ENCODE peak calls at places on chromosomes 16 and 17, in seven cellular contexts. Y is dorsolateral prefrontal cortex; V is M059J; X is T-helper 9 cell; C is stimulated activated CD8-positive, alpha-beta memory T cell treated with anti-CD3 and anti-CD28 coated beads, Interleukin-4, amount 100 ng/mL, for 4 hours; F is naive thymus-derived CD4-positive, alpha-beta T cell; B is neural crest cell. K is an unnamed sample.

GRCh38 chr16:14132696-14133048 is 61.6 kb downstream of the MRTFB start:
- DNase-seq in C (no peak), V (no peak), X (no peak), Y (no peak), B (no peak), F (no peak), K (peak; percentile 32)

GRCh38 chr16:3865241-3865640 is 15.3 kb downstream of the CREBBP start:
- DNase-seq in B (no peak), V (no peak), F (no peak), X (no peak), Y (no peak), C (no peak), K (no peak)

GRCh38 chr17:75795820-75796607 is 11.4 kb downstream of the UNK start:
- DNase-seq in V (no peak), C (no peak), F (no peak), B (no peak), Y (no peak), X (no peak), K (no peak)

GRCh38 chr17:66737524-66737923 is 97.4 kb upstream of the CACNG5 start:
- DNase-seq in X (no peak), C (no peak), V (no peak), F (no peak), B (peak; percentile 37), Y (peak; percentile 59), K (peak; percentile 88)

GRCh38 chr17:59154335-59154720 is 658 bp downstream of the SKA2 start:
- DNase-seq in Y (no peak), B (peak; percentile 37), F (no peak), C (no peak), V (peak; percentile 70), X (peak; percentile 5), K (peak; percentile 30)

GRCh38 chr17:82458130-82458884 is at the start of gene NARF:
- DNase-seq in X (peak; percentile 92), F (peak; percentile 89), Y (peak; percentile 98), V (peak; percentile 98), B (peak; percentile 91), C (peak; percentile 88), K (peak; percentile 98)

GRCh38 chr17:36500745-36501225 is 14.3 kb downstream of the ZNHIT3 start:
- DNase-seq in F (no peak), Y (no peak), B (no peak), X (no peak), V (no peak), C (no peak), K (peak; percentile 11)

GRCh38 chr17:50218771-50219315 is 17.4 kb upstream of the COL1A1 start:
- DNase-seq in X (no peak), F (no peak), Y (no peak), V (peak; percentile 96), C (no peak), B (no peak), K (peak; percentile 45)

GRCh38 chr17:80219013-80219776 is 938 bp downstream of the SGSH start:
- DNase-seq in Y (peak; percentile 32), V (peak; percentile 97), B (no peak), C (peak; percentile 92), X (peak; percentile 92), F (peak; percentile 84), K (peak; percentile 79)

GRCh38 chr16:25691519-25692091 is at the start of gene HS3ST4:
- DNase-seq in V (no peak), B (peak; percentile 22), Y (no peak), C (no peak), X (no peak), F (no peak), K (peak; percentile 25)

GRCh38 chr16:13896543-13897182 is 23.3 kb upstream of the ERCC4 start:
- DNase-seq in C (no peak), Y (no peak), F (no peak), X (no peak), V (no peak), B (no peak), K (no peak)

GRCh38 chr17:62140836-62141235 is 75.8 kb upstream of the MED13 start:
- DNase-seq in B (no peak), Y (no peak), V (peak; percentile 11), F (no peak), C (no peak), X (no peak), K (no peak)

GRCh38 chr17:42329025-42329976 is 41.0 kb downstream of the STAT5A start:
- DNase-seq in B (peak; percentile 22), Y (no peak), V (peak; percentile 96), C (no peak), X (no peak), F (no peak), K (peak; percentile 69)

GRCh38 chr16:24834459-24835335 is 11.1 kb upstream of the SLC5A11 start:
- DNase-seq in Y (peak; percentile 59), C (no peak), F (no peak), X (no peak), B (no peak), V (peak; percentile 65), K (peak; percentile 73)

GRCh38 chr16:1772362-1772907 is at the start of gene EME2:
- DNase-seq in B (no peak), C (no peak), F (no peak), V (no peak), X (peak; percentile 37), Y (peak; percentile 27), K (no peak)

GRCh38 chr17:1312261-1312870 is 32.9 kb downstream of the TRARG1 start:
- DNase-seq in B (peak; percentile 50), V (no peak), F (no peak), Y (no peak), C (no peak), X (no peak), K (no peak)

GRCh38 chr17:33164556-33164881 is 128.6 kb downstream of the ASIC2 start:
- DNase-seq in B (no peak), X (no peak), V (no peak), F (no peak), Y (no peak), C (no peak), K (no peak)

GRCh38 chr17:40910441-40910841 is 25.4 kb upstream of the KRT20 start:
- DNase-seq in B (no peak), X (no peak), F (no peak), V (peak; percentile 74), C (no peak), Y (no peak), K (peak; percentile 43)

GRCh38 chr16:85798901-85799496 is 345 bp downstream of the EMC8 start:
- DNase-seq in B (peak; percentile 22), V (peak; percentile 33), X (peak; percentile 11), C (no peak), F (peak; percentile 22), Y (no peak), K (peak; percentile 83)

GRCh38 chr17:48814504-48814903 is 2.5 kb downstream of the TTLL6 start:
- DNase-seq in X (peak; percentile 44), B (peak; percentile 45), C (peak; percentile 35), F (peak; percentile 19), Y (peak; percentile 41), V (peak; percentile 57), K (peak; percentile 82)

GRCh38 chr17:74521701-74522201 is 9.5 kb downstream of the CD300LB start:
- DNase-seq in V (no peak), F (no peak), Y (no peak), X (no peak), B (no peak), C (no peak), K (peak; percentile 8)

GRCh38 chr17:21167303-21167702 is 40.5 kb downstream of the DHRS7B start:
- DNase-seq in Y (no peak), B (no peak), V (no peak), C (no peak), X (no peak), F (no peak), K (peak; percentile 73)

GRCh38 chr17:27422601-27423000 is 33.6 kb upstream of the KSR1 start:
- DNase-seq in C (no peak), B (no peak), V (no peak), X (no peak), F (no peak), Y (no peak), K (no peak)

GRCh38 chr16:82943371-82943770 is 316.6 kb downstream of the CDH13 start:
- DNase-seq in F (no peak), X (no peak), B (no peak), V (no peak), Y (no peak), C (no peak), K (no peak)

GRCh38 chr17:15479697-15480096 is 12.3 kb upstream of the CDRT4 start:
- DNase-seq in F (no peak), Y (no peak), B (no peak), C (no peak), X (no peak), V (peak; percentile 71), K (no peak)

GRCh38 chr17:78476149-78476548 is 97.7 kb downstream of the PGS1 start:
- DNase-seq in Y (no peak), X (no peak), V (no peak), B (no peak), F (no peak), C (no peak), K (no peak)

GRCh38 chr17:36877774-36878173 is 59.5 kb upstream of the LHX1 start:
- DNase-seq in C (no peak), V (peak; percentile 28), B (no peak), X (no peak), Y (no peak), F (no peak), K (no peak)

GRCh38 chr17:43983515-43984411 is 20.7 kb upstream of the NAGS start:
- DNase-seq in X (no peak), C (no peak), Y (no peak), B (peak; percentile 26), F (no peak), V (no peak), K (peak; percentile 40)

GRCh38 chr16:9134739-9135138 is 43.3 kb downstream of the HAPSTR1 start:
- DNase-seq in X (peak; percentile 41), V (peak; percentile 66), Y (peak; percentile 39), F (peak; percentile 29), B (peak; percentile 55), C (peak; percentile 35), K (peak; percentile 63)

GRCh38 chr17:32960815-32961214 is 30.8 kb upstream of the SPACA3 start:
- DNase-seq in C (no peak), Y (no peak), V (no peak), F (no peak), X (no peak), B (no peak), K (peak; percentile 29)

GRCh38 chr16:72256398-72257048 is 84.6 kb upstream of the PMFBP1 start:
- DNase-seq in B (no peak), C (no peak), Y (no peak), X (no peak), F (no peak), V (peak; percentile 58), K (peak; percentile 86)

GRCh38 chr16:23298290-23298689 is 3.8 kb upstream of the SCNN1B start:
- DNase-seq in B (no peak), F (no peak), X (no peak), Y (no peak), C (no peak), V (no peak), K (no peak)

GRCh38 chr16:48498761-48499600 is 111.0 kb downstream of the N4BP1 start:
- DNase-seq in V (peak; percentile 30), C (no peak), X (no peak), Y (no peak), F (no peak), B (no peak), K (peak; percentile 29)

GRCh38 chr16:24776486-24777220 is 47.2 kb downstream of the TNRC6A start:
- DNase-seq in V (no peak), Y (peak; percentile 16), C (no peak), F (no peak), B (no peak), X (no peak), K (peak; percentile 65)

GRCh38 chr17:81412490-81413093 is 17.3 kb downstream of the BAHCC1 start:
- DNase-seq in B (no peak), V (no peak), F (no peak), X (no peak), C (peak; percentile 35), Y (no peak), K (no peak)

GRCh38 chr16:64907844-64908243 is 214.0 kb downstream of the CDH11 start:
- DNase-seq in C (no peak), F (no peak), B (no peak), V (no peak), X (no peak), Y (no peak), K (no peak)

GRCh38 chr16:1154291-1154886 is 1.5 kb downstream of the CACNA1H start:
- DNase-seq in B (no peak), F (no peak), X (no peak), Y (no peak), C (no peak), V (no peak), K (no peak)

K was measured in AG20443.